ENCODE peak calls at places on chromosomes 7 and 10, in five cellular contexts. One of them, this sample, is unnamed.

GRCh38 chr7:150393325-150393724 is 14.2 kb downstream of the ZNF775 start:
- DNase-seq in psoas muscle: no peak
- DNase-seq in cardiac fibroblast: no peak
- DNase-seq in heart right ventricle: no peak
- DNase-seq in OCI-LY7: no peak
- DNase-seq in this sample: no peak

GRCh38 chr10:102310356-102311024 is 65.2 kb downstream of the GBF1 start:
- DNase-seq in psoas muscle: no peak
- DNase-seq in cardiac fibroblast: peak
- DNase-seq in heart right ventricle: no peak
- DNase-seq in OCI-LY7: no peak
- DNase-seq in this sample: no peak

GRCh38 chr7:378551-379455 is 88.8 kb downstream of the FOXL3 start:
- DNase-seq in psoas muscle: peak
- DNase-seq in cardiac fibroblast: no peak
- DNase-seq in heart right ventricle: no peak
- DNase-seq in OCI-LY7: no peak
- DNase-seq in this sample: peak

GRCh38 chr7:5528071-5528814 is 104.6 kb upstream of the TNRC18 start:
- DNase-seq in psoas muscle: peak
- DNase-seq in cardiac fibroblast: peak
- DNase-seq in heart right ventricle: peak
- DNase-seq in OCI-LY7: peak
- DNase-seq in this sample: peak

GRCh38 chr7:150420987-150421674 is 29.3 kb upstream of the GIMAP8 start:
- DNase-seq in psoas muscle: peak
- DNase-seq in cardiac fibroblast: peak
- DNase-seq in heart right ventricle: peak
- DNase-seq in OCI-LY7: peak
- DNase-seq in this sample: peak

GRCh38 chr7:49731836-49732235 is 41.6 kb upstream of the VWC2 start:
- DNase-seq in psoas muscle: no peak
- DNase-seq in cardiac fibroblast: no peak
- DNase-seq in heart right ventricle: no peak
- DNase-seq in OCI-LY7: no peak
- DNase-seq in this sample: no peak

GRCh38 chr10:3036605-3037004 is 30.7 kb upstream of the PFKP start:
- DNase-seq in psoas muscle: no peak
- DNase-seq in cardiac fibroblast: no peak
- DNase-seq in heart right ventricle: no peak
- DNase-seq in OCI-LY7: no peak
- DNase-seq in this sample: no peak

GRCh38 chr7:131501422-131501821 is 55.0 kb downstream of the PODXL start:
- DNase-seq in psoas muscle: no peak
- DNase-seq in cardiac fibroblast: peak
- DNase-seq in heart right ventricle: no peak
- DNase-seq in OCI-LY7: no peak
- DNase-seq in this sample: peak

GRCh38 chr10:49369216-49370162 is 26.4 kb downstream of the DRGX start:
- DNase-seq in psoas muscle: no peak
- DNase-seq in cardiac fibroblast: no peak
- DNase-seq in heart right ventricle: no peak
- DNase-seq in OCI-LY7: no peak
- DNase-seq in this sample: no peak

GRCh38 chr7:13851756-13852155 is 137.7 kb downstream of the ETV1 start:
- DNase-seq in psoas muscle: no peak
- DNase-seq in cardiac fibroblast: peak
- DNase-seq in heart right ventricle: no peak
- DNase-seq in OCI-LY7: no peak
- DNase-seq in this sample: no peak

DNA sequence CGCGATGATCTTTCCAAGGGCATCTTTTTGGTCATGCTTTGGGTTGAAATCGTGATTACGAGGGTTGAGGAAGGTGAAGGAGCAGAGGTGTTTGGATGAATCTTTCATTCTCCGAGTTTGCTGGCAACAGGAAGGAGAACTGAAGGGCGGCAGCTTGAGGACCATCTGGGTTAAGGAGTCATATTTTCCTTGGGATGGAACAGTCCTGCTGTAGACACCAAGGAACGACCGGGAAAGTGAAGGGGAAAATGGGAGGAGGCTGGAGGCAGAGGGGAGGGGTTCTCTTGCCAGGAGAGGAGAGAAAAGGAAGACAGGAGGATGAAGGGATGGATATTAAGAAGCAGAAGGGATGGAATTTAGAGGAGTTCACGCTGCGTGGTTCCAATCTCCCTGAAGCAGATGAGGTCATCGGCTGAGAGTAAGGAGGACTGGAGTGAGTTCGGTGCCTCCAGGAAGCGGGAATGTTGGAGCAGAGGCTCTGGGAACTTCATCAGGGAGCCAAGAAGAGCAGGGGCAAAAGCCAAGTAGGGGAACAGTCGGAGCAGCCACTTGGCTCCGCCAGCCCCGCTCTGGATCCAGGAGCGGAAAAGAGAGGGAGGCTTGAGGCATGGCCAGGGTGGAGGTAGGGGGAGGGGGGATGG is 116.6 kb upstream of the GALNT17 start:
- DNase-seq in psoas muscle: no peak
- DNase-seq in cardiac fibroblast: no peak
- DNase-seq in heart right ventricle: peak
- DNase-seq in OCI-LY7: no peak
- DNase-seq in this sample: no peak
- TF ChIP-seq CTCF in psoas muscle: no peak
- TF ChIP-seq CTCF in cardiac fibroblast: no peak
- TF ChIP-seq CTCF in heart right ventricle: no peak
- TF ChIP-seq CTCF in OCI-LY7: no peak
- TF ChIP-seq CTCF in this sample: no peak

DNA sequence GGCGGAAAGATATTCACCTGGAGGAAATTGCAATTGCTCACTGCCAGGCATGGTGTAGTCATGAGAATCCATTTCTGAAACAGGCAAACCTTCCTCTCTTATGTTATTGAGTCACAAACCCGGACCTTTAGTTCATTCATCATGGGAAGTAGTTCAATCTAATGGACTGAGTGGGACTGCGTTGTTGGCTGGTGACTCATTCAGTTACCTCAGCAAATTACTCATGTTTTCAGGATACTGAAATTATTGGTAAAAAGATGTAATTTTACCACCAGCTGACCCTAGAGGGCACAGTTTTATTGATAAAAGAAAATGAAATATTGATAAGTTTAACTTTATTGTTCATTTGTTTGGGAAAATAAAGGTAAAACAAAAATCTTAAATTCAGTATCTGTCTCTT is 1194.4 kb upstream of the SORCS1 start:
- DNase-seq in psoas muscle: no peak
- DNase-seq in cardiac fibroblast: peak
- DNase-seq in heart right ventricle: no peak
- DNase-seq in OCI-LY7: no peak
- DNase-seq in this sample: peak
- TF ChIP-seq CTCF in psoas muscle: no peak
- TF ChIP-seq CTCF in cardiac fibroblast: no peak
- TF ChIP-seq CTCF in heart right ventricle: no peak
- TF ChIP-seq CTCF in OCI-LY7: peak
- TF ChIP-seq CTCF in this sample: peak

DNA sequence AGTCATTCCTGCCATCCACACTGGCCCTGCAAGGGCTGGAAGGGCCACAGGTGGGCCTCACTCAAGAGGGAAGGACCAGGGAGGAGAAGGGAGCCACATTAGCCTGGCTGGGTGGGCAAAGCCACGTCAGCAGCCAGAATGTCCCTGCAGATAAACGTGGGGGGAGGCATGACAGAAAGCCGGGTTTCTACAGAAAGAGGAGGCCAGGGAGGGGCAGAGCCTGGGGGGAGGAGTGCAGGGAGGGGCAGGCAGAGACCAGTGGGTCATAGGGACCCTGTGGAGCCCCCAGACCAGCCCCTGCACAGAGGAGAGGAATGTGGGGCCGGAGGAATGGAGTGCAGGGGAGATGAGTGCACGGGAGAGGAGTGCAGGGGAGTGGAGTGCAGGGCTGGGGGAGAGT is 590.2 kb downstream of the PTPRN2 start:
- DNase-seq in psoas muscle: no peak
- DNase-seq in cardiac fibroblast: no peak
- DNase-seq in heart right ventricle: no peak
- DNase-seq in OCI-LY7: no peak
- DNase-seq in this sample: no peak
- TF ChIP-seq CTCF in psoas muscle: no peak
- TF ChIP-seq CTCF in cardiac fibroblast: no peak
- TF ChIP-seq CTCF in heart right ventricle: no peak
- TF ChIP-seq CTCF in OCI-LY7: no peak
- TF ChIP-seq CTCF in this sample: no peak

DNA sequence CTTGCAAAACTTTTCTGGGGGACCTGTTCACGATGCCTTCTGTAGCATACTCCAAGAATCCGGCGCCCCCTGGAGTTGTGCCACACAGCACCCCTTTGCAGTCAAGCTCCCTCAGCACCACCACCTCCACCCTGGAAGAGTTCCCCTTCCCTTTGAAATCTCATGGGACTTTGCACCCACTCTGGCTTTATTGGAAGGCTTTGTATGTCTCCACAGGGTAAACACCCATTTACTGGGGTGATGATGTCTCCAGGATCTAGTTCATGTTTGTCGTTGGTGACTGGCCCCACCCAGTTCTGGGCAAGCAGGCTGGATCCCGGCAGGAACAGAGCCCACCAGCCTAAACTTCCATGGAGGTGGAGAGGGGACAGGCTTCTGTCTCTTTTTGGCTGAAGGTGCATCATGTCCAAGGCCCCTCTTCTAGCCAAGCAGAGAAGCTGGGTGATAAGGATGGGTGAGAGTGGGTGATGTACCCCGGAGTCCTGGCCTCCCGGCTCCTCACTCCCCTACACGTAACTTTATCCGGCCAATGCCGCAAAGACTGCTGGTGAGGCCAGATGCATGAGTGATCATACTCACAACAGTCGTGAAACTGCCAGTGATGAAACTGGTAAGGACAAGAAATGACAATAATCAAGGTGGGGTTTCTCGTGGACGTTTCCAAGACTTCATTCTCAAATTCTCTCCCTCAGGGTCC is 727 bp upstream of the CLDN4 start:
- DNase-seq in psoas muscle: no peak
- DNase-seq in cardiac fibroblast: no peak
- DNase-seq in heart right ventricle: no peak
- DNase-seq in OCI-LY7: no peak
- DNase-seq in this sample: no peak
- TF ChIP-seq CTCF in psoas muscle: no peak
- TF ChIP-seq CTCF in cardiac fibroblast: no peak
- TF ChIP-seq CTCF in heart right ventricle: no peak
- TF ChIP-seq CTCF in OCI-LY7: peak
- TF ChIP-seq CTCF in this sample: no peak

GRCh38 chr10:116861796-116862195 is 12.5 kb downstream of the ENO4 start:
- DNase-seq in psoas muscle: no peak
- DNase-seq in cardiac fibroblast: no peak
- DNase-seq in heart right ventricle: no peak
- DNase-seq in OCI-LY7: no peak
- DNase-seq in this sample: no peak

GRCh38 chr10:116868722-116869121 is 19.4 kb downstream of the ENO4 start:
- DNase-seq in psoas muscle: no peak
- DNase-seq in cardiac fibroblast: no peak
- DNase-seq in heart right ventricle: no peak
- DNase-seq in OCI-LY7: no peak
- DNase-seq in this sample: no peak

GRCh38 chr10:116866987-116867595 is 17.8 kb downstream of the ENO4 start:
- DNase-seq in psoas muscle: no peak
- DNase-seq in cardiac fibroblast: peak
- DNase-seq in heart right ventricle: no peak
- DNase-seq in OCI-LY7: no peak
- DNase-seq in this sample: no peak

GRCh38 chr10:116864436-116864835 is 15.1 kb downstream of the ENO4 start:
- DNase-seq in psoas muscle: no peak
- DNase-seq in cardiac fibroblast: no peak
- DNase-seq in heart right ventricle: no peak
- DNase-seq in OCI-LY7: no peak
- DNase-seq in this sample: no peak

DNA sequence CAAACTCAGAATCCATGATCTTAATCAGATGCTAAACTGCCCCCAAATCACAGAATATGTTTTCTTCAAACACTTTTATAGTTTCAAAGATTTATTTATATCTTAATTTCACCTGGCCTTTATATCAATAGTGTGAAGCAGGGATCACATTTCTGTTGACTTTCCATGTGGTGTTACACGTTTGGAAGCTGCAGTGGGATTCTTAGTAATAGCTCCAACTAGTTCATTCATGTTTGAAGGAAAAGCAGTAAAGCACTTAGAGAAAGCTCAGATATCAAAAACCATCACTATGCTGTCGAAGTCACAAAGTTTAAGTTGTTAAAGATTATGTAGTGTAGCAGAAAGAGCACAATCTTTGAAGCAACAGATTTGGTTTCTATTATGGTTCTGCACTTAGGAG is 16.8 kb downstream of the ENO4 start:
- DNase-seq in psoas muscle: no peak
- DNase-seq in cardiac fibroblast: no peak
- DNase-seq in heart right ventricle: no peak
- DNase-seq in OCI-LY7: no peak
- DNase-seq in this sample: no peak
- TF ChIP-seq CTCF in psoas muscle: no peak
- TF ChIP-seq CTCF in cardiac fibroblast: no peak
- TF ChIP-seq CTCF in heart right ventricle: no peak
- TF ChIP-seq CTCF in OCI-LY7: no peak
- TF ChIP-seq CTCF in this sample: no peak

GRCh38 chr7:27143950-27144798 is 693 bp upstream of the HOXA5 start:
- DNase-seq in psoas muscle: peak
- DNase-seq in cardiac fibroblast: no peak
- DNase-seq in heart right ventricle: no peak
- DNase-seq in OCI-LY7: no peak
- DNase-seq in this sample: no peak
- TF ChIP-seq CTCF in psoas muscle: no peak
- TF ChIP-seq CTCF in cardiac fibroblast: no peak
- TF ChIP-seq CTCF in heart right ventricle: peak
- TF ChIP-seq CTCF in OCI-LY7: peak
- TF ChIP-seq CTCF in this sample: no peak

DNA sequence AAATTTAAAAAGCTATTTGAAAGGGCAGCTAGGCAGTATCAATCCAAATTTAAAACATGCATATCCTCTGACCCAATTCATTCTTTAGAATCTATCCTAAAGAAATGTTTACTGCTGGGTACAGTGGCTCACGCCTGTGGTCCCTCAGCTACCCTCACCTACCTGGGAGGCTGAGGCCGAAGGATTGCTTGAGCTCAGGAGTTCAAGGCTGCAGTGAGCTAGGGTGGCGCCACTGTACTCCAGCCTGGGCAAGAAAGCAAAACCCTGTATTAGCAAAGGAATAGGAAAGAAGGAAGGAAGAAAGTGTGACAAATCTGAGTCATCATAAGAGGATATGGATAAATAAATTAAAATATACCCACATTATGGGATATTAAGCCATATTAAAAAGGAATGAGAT is 36.3 kb downstream of the C7orf33 start:
- DNase-seq in psoas muscle: no peak
- DNase-seq in cardiac fibroblast: no peak
- DNase-seq in heart right ventricle: no peak
- DNase-seq in OCI-LY7: no peak
- DNase-seq in this sample: no peak
- TF ChIP-seq CTCF in psoas muscle: no peak
- TF ChIP-seq CTCF in cardiac fibroblast: no peak
- TF ChIP-seq CTCF in heart right ventricle: no peak
- TF ChIP-seq CTCF in OCI-LY7: peak
- TF ChIP-seq CTCF in this sample: no peak

This sample was measured in activated CD8-positive, alpha-beta T cell treated with anti-CD3 and anti-CD28 coated beads for 36 hours.